ENCODE peak calls at places on chromosomes 2 and 18, in four cellular contexts. S, F, W and T are unnamed samples. For H4K20me1, the result is how much of the 10 kb centered on the place peaks cover.

GRCh38 chr2:98806266-98806697 is 75.3 kb upstream of the MGAT4A start:
- DNase-seq in S (no peak), F (no peak), W (no peak), T (no peak)

GRCh38 chr2:165790461-165790860 is 3.6 kb downstream of the GALNT3 start:
- DNase-seq in S (no peak), F (no peak), W (no peak), T (no peak)

GRCh38 chr2:191031256-191031655 is 17.3 kb upstream of the STAT1 start:
- DNase-seq in S (no peak), F (no peak), W (no peak), T (no peak)

GRCh38 chr2:20634430-20635095 is 16.3 kb downstream of the HS1BP3 start:
- DNase-seq in S (peak), F (no peak), W (no peak), T (no peak)

GRCh38 chr18:79560861-79561210 is 118.8 kb upstream of the CTDP1 start:
- DNase-seq in S (no peak), F (no peak), W (no peak), T (no peak)

GRCh38 chr2:174693344-174693743 is 70.9 kb downstream of the CHRNA1 start:
- DNase-seq in S (no peak), F (no peak), W (no peak), T (peak)

GRCh38 chr2:156452971-156453370 is 16.8 kb downstream of the GPD2 start:
- DNase-seq in S (no peak), F (no peak), W (no peak), T (no peak)

GRCh38 chr2:123495241-123495640 is 529.8 kb upstream of the CNTNAP5 start:
- DNase-seq in S (no peak), F (no peak), W (no peak), T (no peak)

GRCh38 chr2:212337036-212337435 is 201.6 kb downstream of the ERBB4 start:
- DNase-seq in S (no peak), F (no peak), W (no peak), T (no peak)

GRCh38 chr2:119179951-119180350 is 21.4 kb upstream of the C1QL2 start:
- DNase-seq in S (peak), F (no peak), W (no peak), T (no peak)

GRCh38 chr2:28484835-28485234 is 11.0 kb upstream of the PLB1 start:
- DNase-seq in S (no peak), F (peak), W (no peak), T (no peak)

DNA sequence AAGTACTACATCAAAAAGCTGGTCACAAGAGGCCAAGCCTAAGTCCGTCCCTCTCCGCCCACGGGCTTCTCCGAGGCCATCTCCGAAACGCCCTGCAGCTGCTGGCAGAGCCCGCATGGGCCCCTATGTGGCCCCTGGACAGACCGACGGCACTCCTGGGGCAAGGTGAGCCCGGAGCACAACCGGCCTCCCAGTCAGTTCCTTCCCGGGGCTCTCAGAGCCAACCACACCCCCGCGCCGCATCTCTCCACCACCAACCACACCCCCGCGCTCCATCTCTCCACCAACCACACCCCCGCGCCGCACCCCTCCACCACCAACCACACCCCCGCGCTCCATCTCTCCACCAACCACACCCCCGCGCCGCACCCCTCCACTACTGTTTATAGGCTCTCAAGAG is 93.5 kb downstream of the ZNF516 start:
- DNase-seq in S (no peak), F (no peak), W (no peak), T (no peak)
- H4K20me1 ChIP-seq in S (under half), F (under half), W (half or more), T (half or more)

GRCh38 chr18:7117390-7118355 is at the start of gene LAMA1:
- DNase-seq in S (no peak), F (no peak), W (no peak), T (peak)
- H2AFZ ChIP-seq in S (no peak), F (peak), W (no peak), T (peak)

GRCh38 chr18:76980663-76981387 is 151.8 kb downstream of the MBP start:
- DNase-seq in S (no peak), F (no peak), W (no peak), T (no peak)
- H4K20me1 ChIP-seq in S (under half), F (under half), W (under half), T (under half)

GRCh38 chr18:21763846-21764646 is 23.5 kb downstream of the MIB1 start:
- DNase-seq in S (no peak), F (no peak), W (no peak), T (no peak)

GRCh38 chr18:21757833-21758232 is 17.2 kb downstream of the MIB1 start:
- DNase-seq in S (no peak), F (no peak), W (no peak), T (no peak)

GRCh38 chr18:21761471-21762115 is 21.0 kb downstream of the MIB1 start:
- DNase-seq in S (no peak), F (no peak), W (no peak), T (no peak)

GRCh38 chr18:21760321-21760720 is 19.7 kb downstream of the MIB1 start:
- DNase-seq in S (no peak), F (no peak), W (no peak), T (no peak)

DNA sequence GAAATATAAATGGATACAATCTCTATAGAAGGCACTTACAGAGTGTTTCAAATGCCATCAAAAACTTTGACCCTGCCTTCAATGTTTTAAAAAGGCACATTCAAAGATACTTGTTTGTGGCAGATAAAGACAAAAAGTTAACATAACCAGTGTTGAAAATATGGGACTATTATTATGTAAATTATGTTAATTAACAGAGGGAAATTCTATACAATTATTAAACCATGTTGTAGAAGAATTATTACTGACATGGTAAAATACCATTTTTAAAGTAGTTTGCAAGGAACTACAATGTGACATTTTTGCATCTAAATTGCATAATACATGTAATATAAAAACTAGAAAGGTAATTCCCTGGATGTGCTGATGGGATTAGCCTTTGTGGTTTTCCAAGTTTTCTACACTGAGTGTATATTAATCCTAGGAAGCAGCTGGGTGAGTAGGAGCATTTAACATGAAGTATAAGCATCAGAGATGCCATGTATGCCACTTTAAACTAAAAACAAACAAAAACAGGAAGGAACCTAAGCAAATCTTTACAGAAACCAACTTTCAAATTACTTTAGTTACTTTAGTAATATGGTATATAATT is 21.7 kb downstream of the MIB1 start:
- DNase-seq in S (no peak), F (no peak), W (no peak), T (no peak)
- H2AFZ ChIP-seq in S (no peak), F (no peak), W (no peak), T (no peak)

GRCh38 chr2:235001237-235002133 is 49.7 kb downstream of the SH3BP4 start:
- DNase-seq in S (no peak), F (no peak), W (no peak), T (no peak)
- H4K20me1 ChIP-seq in S (under half), F (under half), W (half or more), T (half or more)

DNA sequence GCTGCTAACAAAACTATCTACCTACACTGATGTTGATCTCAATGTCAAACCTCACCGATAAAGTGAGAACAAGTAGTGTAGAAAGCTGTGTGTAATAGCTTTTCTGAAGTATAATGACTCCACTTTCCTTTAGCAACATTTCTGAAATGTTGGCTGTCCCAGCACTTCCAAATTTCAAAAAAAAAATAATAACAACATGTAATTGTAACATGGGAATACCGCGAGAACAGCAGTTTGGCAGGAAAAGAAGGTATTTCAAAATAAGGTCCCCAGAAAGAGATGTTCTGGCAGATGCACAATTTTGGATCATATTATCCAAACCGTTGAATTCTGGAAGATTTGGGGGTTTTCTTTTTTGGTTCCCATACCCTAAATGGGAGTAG is 352.0 kb downstream of the ARHGAP15 start:
- DNase-seq in S (no peak), F (no peak), W (no peak), T (no peak)
- H2AFZ ChIP-seq in S (no peak), F (no peak), W (no peak), T (no peak)

DNA sequence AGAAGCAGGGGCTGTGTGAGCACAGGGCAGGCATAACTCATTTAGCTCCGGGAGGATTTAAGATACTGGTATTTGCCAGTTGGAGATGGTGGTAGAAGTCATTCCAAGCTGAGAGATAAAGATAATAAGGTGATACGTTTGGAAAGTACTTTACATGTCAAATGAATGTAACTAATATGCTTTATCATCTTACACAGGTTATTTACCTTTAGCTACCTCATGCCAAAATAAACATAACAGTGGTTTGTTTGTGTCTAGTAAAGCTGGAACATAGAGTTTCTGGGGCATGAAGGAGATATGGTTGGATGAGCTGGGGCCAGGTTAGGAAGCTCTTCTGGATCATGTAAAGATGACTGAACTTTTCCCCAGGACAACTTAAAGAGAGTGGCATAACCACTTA is 126.9 kb upstream of the PIK3C3 start:
- DNase-seq in S (no peak), F (no peak), W (no peak), T (no peak)
- H4K20me1 ChIP-seq in S (under half), F (under half), W (under half), T (under half)

DNA sequence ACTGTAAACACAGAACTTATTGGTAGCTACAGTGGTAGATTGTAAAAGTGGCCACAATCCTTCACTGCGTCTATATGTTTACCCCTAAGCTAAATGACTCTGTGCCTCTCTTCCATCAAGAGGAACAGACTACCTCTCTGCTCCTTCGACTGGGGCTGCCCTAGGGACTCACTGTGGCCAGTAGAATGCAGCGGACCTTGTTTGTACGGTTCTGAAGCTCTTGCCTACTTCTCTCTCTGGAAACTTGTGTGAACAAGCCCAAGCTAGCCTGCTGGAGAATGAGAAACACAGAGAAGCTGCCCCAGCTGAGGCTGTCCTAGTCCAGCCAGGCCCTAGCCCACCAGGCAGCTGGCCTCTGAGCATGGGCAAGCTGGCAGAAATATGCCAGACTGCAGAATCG is 140.8 kb upstream of the SLC1A4 start:
- DNase-seq in S (no peak), F (no peak), W (no peak), T (no peak)
- H2AFZ ChIP-seq in S (no peak), F (no peak), W (no peak), T (peak)

GRCh38 chr2:161136194-161136593 is 24.0 kb upstream of the TANK start:
- DNase-seq in S (no peak), F (no peak), W (no peak), T (no peak)

GRCh38 chr2:161134547-161135518 is 25.4 kb upstream of the TANK start:
- DNase-seq in S (peak), F (no peak), W (peak), T (peak)

GRCh38 chr2:161131074-161131680 is 29.1 kb upstream of the TANK start:
- DNase-seq in S (no peak), F (no peak), W (no peak), T (no peak)

GRCh38 chr2:161131804-161132203 is 28.4 kb upstream of the TANK start:
- DNase-seq in S (no peak), F (no peak), W (no peak), T (no peak)

DNA sequence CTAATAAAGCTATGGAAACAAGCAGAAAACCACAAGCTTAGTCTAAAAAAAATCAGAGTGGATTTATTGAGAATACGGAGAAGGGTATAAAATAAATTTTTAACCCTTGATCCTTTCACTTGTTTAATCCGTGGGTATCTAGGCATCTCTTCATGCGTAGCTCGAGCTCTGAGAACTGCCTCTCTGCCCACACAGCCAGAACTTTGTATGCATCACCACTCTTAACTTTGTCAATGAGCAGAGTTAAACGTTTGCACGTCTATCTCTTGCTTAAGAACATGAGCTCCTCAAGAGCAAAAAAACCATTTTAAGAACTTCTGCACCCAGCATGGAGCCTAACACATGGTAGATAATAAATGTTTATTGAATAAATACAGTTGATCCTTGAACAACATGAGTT is 26.9 kb upstream of the TANK start:
- DNase-seq in S (no peak), F (no peak), W (no peak), T (no peak)
- H4K20me1 ChIP-seq in S (under half), F (under half), W (under half), T (under half)